ENCODE peak calls at places on chromosomes 11 and 22, in eight cellular contexts. R is cardiac fibroblast, Z is fibroblast of villous mesenchyme, X is colonic mucosa, P is tibial artery, W is right atrium auricular region, D is endodermal cell, O is RWPE2. Y is an unnamed sample.

GRCh38 chr11:32305460-32305859 is 129.9 kb downstream of the WT1 start:
- DNase-seq in R (no peak), Z (no peak), X (no peak), P (no peak), W (no peak), D (no peak), O (no peak), Y (no peak)

GRCh38 chr11:128551641-128552335 is 35.6 kb downstream of the ETS1 start:
- DNase-seq in R (no peak), Z (no peak), X (no peak), P (no peak), W (no peak), D (no peak), O (no peak), Y (no peak)

GRCh38 chr22:38115423-38116205 is 5.1 kb upstream of the BAIAP2L2 start:
- DNase-seq in R (no peak), Z (no peak), X (no peak), P (no peak), W (no peak), D (no peak), O (no peak), Y (no peak)

GRCh38 chr11:115660072-115660805 is 156.0 kb upstream of the CADM1 start:
- DNase-seq in R (no peak), Z (no peak), X (no peak), P (no peak), W (no peak), D (peak), O (no peak), Y (no peak)

GRCh38 chr11:6654281-6655019 is 1.2 kb downstream of the DCHS1 start:
- DNase-seq in R (no peak), Z (no peak), X (no peak), P (no peak), W (no peak), D (no peak), O (no peak), Y (no peak)

GRCh38 chr22:47681766-47682165 is 919.3 kb downstream of the TBC1D22A start:
- DNase-seq in R (no peak), Z (no peak), X (no peak), P (no peak), W (peak), D (no peak), O (no peak), Y (no peak)

GRCh38 chr11:116353517-116353916 is 419.3 kb downstream of the BUD13 start:
- DNase-seq in R (no peak), Z (no peak), X (no peak), P (no peak), W (no peak), D (no peak), O (no peak), Y (no peak)

GRCh38 chr11:77203901-77204755 is 76.1 kb downstream of the MYO7A start:
- DNase-seq in R (no peak), Z (no peak), X (no peak), P (no peak), W (no peak), D (peak), O (no peak), Y (no peak)

GRCh38 chr11:41118521-41118920 is 340.9 kb downstream of the LRRC4C start:
- DNase-seq in R (no peak), Z (no peak), X (no peak), P (no peak), W (no peak), D (no peak), O (no peak), Y (no peak)

GRCh38 chr22:18955696-18956095 is 19.6 kb upstream of the PRODH start:
- DNase-seq in R (no peak), Z (no peak), X (no peak), P (no peak), W (no peak), D (no peak), O (peak), Y (no peak)

GRCh38 chr22:29231971-29232959 is 26.6 kb downstream of the EMID1 start:
- DNase-seq in R (peak), Z (no peak), X (no peak), P (no peak), W (peak), D (no peak), O (no peak), Y (no peak)

GRCh38 chr11:94877446-94878200 is 95.7 kb downstream of the CWC15 start:
- DNase-seq in R (peak), Z (peak), X (no peak), P (no peak), W (peak), D (peak), O (no peak), Y (no peak)

GRCh38 chr11:119085523-119085878 is 820 bp downstream of the HMBS start:
- DNase-seq in R (no peak), Z (peak), X (peak), P (no peak), W (no peak), D (no peak), O (no peak), Y (no peak)

GRCh38 chr11:66976048-66976467 is 954 bp downstream of the C11orf86 start:
- DNase-seq in R (peak), Z (peak), X (no peak), P (no peak), W (no peak), D (peak), O (no peak), Y (no peak)

GRCh38 chr22:40534379-40535188 is 101.9 kb downstream of the MRTFA start:
- DNase-seq in R (peak), Z (peak), X (no peak), P (no peak), W (no peak), D (peak), O (no peak), Y (no peak)

GRCh38 chr22:33919591-33920501 is at the start of gene LARGE1:
- DNase-seq in R (peak), Z (no peak), X (peak), P (peak), W (peak), D (peak), O (no peak), Y (no peak)

GRCh38 chr11:64969209-64969608 is 2.7 kb downstream of the MAJIN start:
- DNase-seq in R (no peak), Z (peak), X (peak), P (no peak), W (no peak), D (no peak), O (no peak), Y (no peak)

GRCh38 chr11:134027671-134028070 is 41.2 kb upstream of the JAM3 start:
- DNase-seq in R (no peak), Z (no peak), X (no peak), P (no peak), W (no peak), D (no peak), O (no peak), Y (no peak)

GRCh38 chr11:4068962-4069361 is 25.6 kb upstream of the RRM1 start:
- DNase-seq in R (peak), Z (no peak), X (no peak), P (no peak), W (no peak), D (peak), O (no peak), Y (no peak)

GRCh38 chr11:6127881-6128280 is 20.4 kb downstream of the OR56B4 start:
- DNase-seq in R (no peak), Z (no peak), X (no peak), P (no peak), W (no peak), D (no peak), O (no peak), Y (no peak)

GRCh38 chr11:2092956-2093412 is 46.2 kb downstream of the IGF2 start:
- DNase-seq in R (peak), Z (peak), X (peak), P (peak), W (no peak), D (peak), O (peak), Y (no peak)

GRCh38 chr22:24525416-24526037 is 29.4 kb downstream of the GUCD1 start:
- DNase-seq in R (peak), Z (peak), X (peak), P (peak), W (peak), D (peak), O (no peak), Y (peak)

GRCh38 chr11:83070878-83071640 is 638 bp downstream of the RAB30 start:
- DNase-seq in R (peak), Z (peak), X (peak), P (peak), W (peak), D (no peak), O (no peak), Y (no peak)

GRCh38 chr11:78727816-78728215 is 153.2 kb upstream of the NARS2 start:
- DNase-seq in R (no peak), Z (no peak), X (no peak), P (no peak), W (no peak), D (no peak), O (no peak), Y (no peak)
- TF ChIP-seq CTCF in R (no peak), Z (no peak), X (no peak), P (no peak), W (no peak), D (no peak), O (no peak), Y (no peak)

GRCh38 chr11:43924112-43924855 is 18.2 kb upstream of the C11orf96 start:
- DNase-seq in R (no peak), Z (no peak), X (no peak), P (no peak), W (no peak), D (peak), O (no peak), Y (no peak)
- TF ChIP-seq CTCF in R (peak), Z (no peak), X (no peak), P (no peak), W (no peak), D (peak), O (no peak), Y (no peak)

GRCh38 chr11:62682518-62682917 is 3.6 kb upstream of the UBXN1 start:
- DNase-seq in R (no peak), Z (no peak), X (no peak), P (no peak), W (no peak), D (no peak), O (no peak), Y (no peak)

GRCh38 chr11:62678770-62679696 is at the start of gene UBXN1:
- DNase-seq in R (peak), Z (peak), X (peak), P (peak), W (peak), D (peak), O (peak), Y (peak)

GRCh38 chr11:62678433-62678769 is 472 bp downstream of the UBXN1 start:
- DNase-seq in R (no peak), Z (no peak), X (no peak), P (no peak), W (no peak), D (no peak), O (no peak), Y (no peak)

GRCh38 chr11:62677709-62678108 is 1.2 kb downstream of the UBXN1 start:
- DNase-seq in R (no peak), Z (no peak), X (no peak), P (no peak), W (no peak), D (no peak), O (no peak), Y (no peak)

GRCh38 chr11:62680825-62681240 is 2.0 kb upstream of the UBXN1 start:
- DNase-seq in R (peak), Z (peak), X (peak), P (peak), W (peak), D (peak), O (no peak), Y (peak)
- TF ChIP-seq CTCF in R (peak), Z (peak), X (peak), P (peak), W (peak), D (peak), O (peak), Y (peak)

GRCh38 chr11:26994579-26995210 is 783 bp downstream of the FIBIN start:
- DNase-seq in R (peak), Z (no peak), X (no peak), P (no peak), W (no peak), D (peak), O (peak), Y (no peak)
- TF ChIP-seq CTCF in R (no peak), Z (peak), X (no peak), P (peak), W (no peak), D (no peak), O (no peak), Y (no peak)

GRCh38 chr11:69892237-69892985 is 73.2 kb upstream of the FGF3 start:
- DNase-seq in R (no peak), Z (no peak), X (no peak), P (no peak), W (no peak), D (peak), O (peak), Y (no peak)
- TF ChIP-seq CTCF in R (no peak), Z (peak), X (no peak), P (no peak), W (no peak), D (peak), O (no peak), Y (no peak)

GRCh38 chr11:114439229-114440120 is at the start of gene REXO2:
- DNase-seq in R (peak), Z (peak), X (peak), P (peak), W (peak), D (peak), O (peak), Y (peak)
- TF ChIP-seq CTCF in R (peak), Z (peak), X (no peak), P (peak), W (no peak), D (peak), O (peak), Y (peak)